ENCODE peak calls at places on chromosomes 2 and 18, in eight cellular contexts. N is A549, B is suprapubic skin, I is esophagus muscularis mucosa, M is tibial nerve, S is sigmoid colon, X is K562, Q is ovary. Y is an unnamed sample.

GRCh38 chr2:32952759-32953476 is 6.2 kb downstream of the LTBP1 start:
- DNase-seq in N (no peak), B (no peak), I (peak; percentile 70), M (no peak), S (no peak), X (no peak), Q (no peak), Y (no peak)

GRCh38 chr2:75410702-75411101 is 150.0 kb downstream of the EVA1A start:
- DNase-seq in N (no peak), B (no peak), I (no peak), M (no peak), S (no peak), X (no peak), Q (no peak), Y (no peak)

GRCh38 chr2:215619022-215619958 is 183.4 kb upstream of the FN1 start:
- DNase-seq in N (peak; percentile 89), B (no peak), I (no peak), M (no peak), S (no peak), X (peak; percentile 70), Q (no peak), Y (no peak)

GRCh38 chr2:190698895-190699294 is 50.0 kb downstream of the NAB1 start:
- DNase-seq in N (peak; percentile 18), B (no peak), I (no peak), M (no peak), S (no peak), X (no peak), Q (no peak), Y (no peak)

GRCh38 chr18:76499596-76500340 is 4.7 kb upstream of the ZNF516 start:
- DNase-seq in N (no peak), B (no peak), I (no peak), M (no peak), S (no peak), X (no peak), Q (no peak), Y (no peak)

GRCh38 chr2:88443353-88443938 is 9.0 kb downstream of the FOXI3 start:
- DNase-seq in N (no peak), B (no peak), I (no peak), M (no peak), S (no peak), X (no peak), Q (no peak), Y (no peak)

GRCh38 chr18:43661570-43661969 is 384.3 kb upstream of the SYT4 start:
- DNase-seq in N (peak; percentile 37), B (no peak), I (no peak), M (no peak), S (no peak), X (no peak), Q (no peak), Y (no peak)

GRCh38 chr2:120864981-120865380 is 129.3 kb downstream of the GLI2 start:
- DNase-seq in N (no peak), B (no peak), I (no peak), M (no peak), S (peak; percentile 72), X (no peak), Q (no peak), Y (no peak)

GRCh38 chr18:26549103-26549485 is 741 bp upstream of the KCTD1 start:
- DNase-seq in N (peak; percentile 57), B (no peak), I (no peak), M (peak; percentile 15), S (peak; percentile 69), X (no peak), Q (peak; percentile 18), Y (peak; percentile 30)

GRCh38 chr18:35933982-35934381 is 38.5 kb upstream of the RMP24 start:
- DNase-seq in N (peak; percentile 28), B (no peak), I (no peak), M (no peak), S (no peak), X (no peak), Q (no peak), Y (no peak)

GRCh38 chr2:181762848-181763247 is 82.5 kb upstream of the NEUROD1 start:
- DNase-seq in N (no peak), B (no peak), I (no peak), M (no peak), S (no peak), X (no peak), Q (no peak), Y (no peak)

GRCh38 chr18:67516432-67517223 is at the start of gene DSEL:
- DNase-seq in N (peak; percentile 89), B (peak; percentile 99), I (peak; percentile 99), M (peak; percentile 96), S (peak; percentile 99), X (peak; percentile 94), Q (peak; percentile 99), Y (peak; percentile 98)
- TF ChIP-seq POLR2A in N (peak; percentile 26), B (no peak), I (no peak), M (peak; percentile 68), S (peak; percentile 41), X (no peak), Q (peak; percentile 30), Y (no peak)

GRCh38 chr2:236806133-236806532 is 236.5 kb downstream of the ACKR3 start:
- DNase-seq in N (no peak), B (no peak), I (no peak), M (no peak), S (no peak), X (no peak), Q (no peak), Y (no peak)
- H3K9me3 ChIP-seq in N (peaks cover 25% of the 10 kb centered on the region), B (peaks cover 5% of the 10 kb centered on the region), I (peaks cover 10% of the 10 kb centered on the region), M (peaks cover 31% of the 10 kb centered on the region), S (peaks cover 10% of the 10 kb centered on the region), X (no peaks in the 10 kb centered on the region), Q (no peaks in the 10 kb centered on the region), Y (peaks cover 3% of the 10 kb centered on the region)

DNA sequence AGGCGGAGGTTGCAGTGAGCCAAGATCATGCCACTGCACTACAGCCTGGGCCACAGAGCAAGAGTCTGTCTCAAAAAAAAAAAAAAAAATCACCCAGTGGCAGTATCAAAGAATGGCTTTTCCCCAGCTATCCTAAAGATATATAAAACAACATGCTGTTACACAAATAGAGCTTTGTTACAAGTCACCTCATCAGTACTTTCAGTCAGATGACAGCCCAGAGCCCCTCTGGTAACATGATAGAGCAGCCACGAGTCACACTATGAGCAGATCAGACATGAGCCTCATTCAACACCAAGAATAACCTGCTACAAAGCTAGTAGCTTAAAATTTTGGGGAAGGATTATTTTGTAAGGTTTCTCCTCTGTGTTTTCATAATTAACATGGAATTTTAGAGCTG is 25.2 kb downstream of the PDE11A start:
- DNase-seq in N (no peak), B (no peak), I (no peak), M (no peak), S (no peak), X (no peak), Q (no peak), Y (no peak)
- TF ChIP-seq EP300 in N (no peak), B (no peak), I (no peak), M (no peak), S (no peak), X (no peak), Q (no peak), Y (no peak)

DNA sequence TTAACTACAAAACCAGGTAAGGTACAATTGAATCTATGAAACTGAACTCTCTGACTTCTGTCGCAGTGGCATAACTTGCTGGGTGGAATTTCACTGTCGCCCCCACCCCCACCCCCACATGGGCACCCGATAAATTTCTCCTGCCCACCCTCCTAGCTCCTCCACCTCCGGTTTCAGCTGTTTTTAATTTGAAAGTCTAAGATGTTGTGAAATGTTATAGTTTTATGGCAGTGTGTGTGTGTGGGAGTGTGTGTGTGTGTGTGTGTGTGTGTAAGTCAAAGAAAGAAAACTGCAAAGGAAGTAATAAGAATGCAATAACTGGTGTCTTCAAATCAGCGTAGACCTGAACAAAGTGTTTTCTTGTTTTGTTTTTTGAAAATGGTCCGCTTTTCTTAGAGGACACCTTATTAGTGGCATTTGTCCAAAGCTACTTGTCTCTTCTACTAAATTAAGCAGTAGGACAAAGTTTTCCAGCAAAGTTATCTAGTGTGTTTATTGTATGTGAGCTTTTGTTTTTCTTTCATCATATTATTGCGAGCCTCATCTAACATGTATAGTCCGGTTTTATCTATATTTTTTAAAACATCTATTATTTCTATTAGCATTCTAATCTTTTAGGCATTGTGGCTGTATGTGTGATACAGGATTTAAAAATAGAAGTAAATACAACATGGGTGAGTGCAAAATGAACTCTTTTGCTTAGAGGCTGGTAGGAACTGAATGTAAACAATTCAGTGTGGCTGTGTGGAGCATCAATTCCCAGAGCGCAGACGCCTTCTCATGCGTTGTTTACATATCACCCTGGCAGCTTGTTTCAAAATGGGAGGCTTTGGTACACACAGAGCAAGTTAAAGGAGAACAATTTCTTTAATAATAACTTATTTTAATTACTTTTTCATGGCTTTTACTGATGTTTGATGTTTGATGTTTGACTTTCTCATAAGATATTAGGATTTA is 610 bp downstream of the DTNA start:
- DNase-seq in N (no peak), B (no peak), I (no peak), M (no peak), S (no peak), X (no peak), Q (no peak), Y (no peak)
- TF ChIP-seq POLR2A in N (no peak), B (no peak), I (no peak), M (no peak), S (no peak), X (no peak), Q (no peak), Y (no peak)

Y was measured in stomach.